ENCODE peak calls at places on chromosomes 13 and 19, in eight cellular contexts. Q is AG09309; O is stimulated activated naive CD8-positive, alpha-beta T cell treated with anti-CD3 and anti-CD28 coated beads, Interleukin-15, Interleukin-2, amounts not matched to agents 100 U/mL and 50 U/mL, for 24 hours; P is NCI-H510A treated with DMSO at 0.1 percent for 48 hours; T is B cell; U is hypothalamus; V is NCI-H2171 treated with DMSO at 0.1 percent for 48 hours; M is GOT3. D is an unnamed sample.

GRCh38 chr13:38415233-38415632 is 65.6 kb downstream of the UFM1 start:
- DNase-seq in Q (no peak), O (no peak), P (no peak), T (no peak), U (no peak), V (no peak), M (no peak), D (no peak)

GRCh38 chr19:48501961-48502719 is 9.5 kb downstream of the LMTK3 start:
- DNase-seq in Q (no peak), O (peak), P (peak), T (peak), U (no peak), V (peak), M (no peak), D (peak)

GRCh38 chr13:73656863-73657262 is 477.3 kb downstream of the KLF12 start:
- DNase-seq in Q (no peak), O (no peak), P (no peak), T (no peak), U (no peak), V (no peak), M (no peak), D (no peak)

GRCh38 chr13:24911135-24911524 is 147.2 kb downstream of the RNF17 start:
- DNase-seq in Q (no peak), O (no peak), P (no peak), T (no peak), U (no peak), V (no peak), M (no peak), D (no peak)

GRCh38 chr13:19957320-19958118 is 1.0 kb upstream of the ZMYM2 start:
- DNase-seq in Q (peak), O (peak), P (peak), T (peak), U (peak), V (peak), M (no peak), D (no peak)

GRCh38 chr13:46165485-46166220 is 16.3 kb downstream of the LCP1 start:
- DNase-seq in Q (no peak), O (peak), P (no peak), T (peak), U (no peak), V (no peak), M (no peak), D (no peak)

GRCh38 chr13:98327326-98328314 is 150.6 kb upstream of the RNF113B start:
- DNase-seq in Q (peak), O (no peak), P (no peak), T (no peak), U (no peak), V (no peak), M (no peak), D (peak)

GRCh38 chr13:101626925-101627555 is 174.6 kb downstream of the ITGBL1 start:
- DNase-seq in Q (no peak), O (peak), P (no peak), T (peak), U (no peak), V (no peak), M (no peak), D (no peak)

GRCh38 chr13:81927347-81927746 is 1586.4 kb upstream of the SPRY2 start:
- DNase-seq in Q (no peak), O (no peak), P (no peak), T (no peak), U (no peak), V (no peak), M (no peak), D (peak)

GRCh38 chr13:90154311-90154960 is 1193.1 kb upstream of the MIR17HG start:
- DNase-seq in Q (no peak), O (no peak), P (no peak), T (no peak), U (no peak), V (no peak), M (no peak), D (no peak)

GRCh38 chr13:30572859-30573275 is 44.9 kb upstream of the USPL1 start:
- DNase-seq in Q (no peak), O (no peak), P (peak), T (peak), U (no peak), V (no peak), M (no peak), D (peak)

GRCh38 chr19:3690551-3691371 is 9.5 kb downstream of the PIP5K1C start:
- DNase-seq in Q (no peak), O (peak), P (no peak), T (no peak), U (no peak), V (no peak), M (no peak), D (no peak)

GRCh38 chr19:1672038-1672768 is 19.8 kb upstream of the TCF3 start:
- DNase-seq in Q (no peak), O (peak), P (no peak), T (peak), U (peak), V (peak), M (no peak), D (no peak)

GRCh38 chr19:41302624-41303351 is 7.2 kb upstream of the CCDC97 start:
- DNase-seq in Q (no peak), O (peak), P (no peak), T (peak), U (no peak), V (no peak), M (no peak), D (no peak)

GRCh38 chr19:40438284-40438683 is 5.9 kb downstream of the SERTAD3 start:
- DNase-seq in Q (no peak), O (no peak), P (no peak), T (no peak), U (no peak), V (no peak), M (no peak), D (no peak)

GRCh38 chr19:51771369-51771768 is 10.4 kb downstream of the FPR2 start:
- DNase-seq in Q (no peak), O (no peak), P (no peak), T (no peak), U (no peak), V (no peak), M (no peak), D (no peak)

GRCh38 chr19:58395220-58395978 is at the start of gene RNF225:
- DNase-seq in Q (no peak), O (no peak), P (peak), T (peak), U (no peak), V (no peak), M (no peak), D (no peak)

GRCh38 chr13:71464673-71465072 is 402.3 kb downstream of the DACH1 start:
- DNase-seq in Q (no peak), O (no peak), P (no peak), T (no peak), U (no peak), V (no peak), M (no peak), D (no peak)

GRCh38 chr13:57787058-57787791 is 155.7 kb downstream of the PCDH17 start:
- DNase-seq in Q (no peak), O (no peak), P (peak), T (no peak), U (no peak), V (no peak), M (no peak), D (no peak)

GRCh38 chr19:39970674-39971379 is at the start of gene PSMC4:
- DNase-seq in Q (peak), O (peak), P (peak), T (peak), U (peak), V (peak), M (peak), D (peak)

GRCh38 chr19:46480409-46480808 is 9.0 kb upstream of the PNMA8A start:
- DNase-seq in Q (no peak), O (no peak), P (peak), T (no peak), U (no peak), V (peak), M (no peak), D (no peak)

GRCh38 chr13:75555836-75556235 is 6.2 kb downstream of the UCHL3 start:
- DNase-seq in Q (no peak), O (no peak), P (no peak), T (no peak), U (no peak), V (no peak), M (no peak), D (no peak)

GRCh38 chr13:112687836-112688559 is 1.8 kb upstream of the ATP11A start:
- DNase-seq in Q (no peak), O (no peak), P (no peak), T (no peak), U (no peak), V (no peak), M (no peak), D (no peak)

GRCh38 chr13:94550030-94550738 is 45.8 kb downstream of the TGDS start:
- DNase-seq in Q (peak), O (no peak), P (peak), T (no peak), U (no peak), V (no peak), M (no peak), D (peak)

GRCh38 chr19:55165952-55166529 is 372 bp downstream of the DNAAF3 start:
- DNase-seq in Q (no peak), O (peak), P (peak), T (no peak), U (peak), V (peak), M (no peak), D (peak)

GRCh38 chr19:28294395-28294794 is 918.6 kb downstream of the UQCRFS1 start:
- DNase-seq in Q (no peak), O (no peak), P (no peak), T (no peak), U (no peak), V (no peak), M (no peak), D (no peak)

GRCh38 chr19:282501-282900 is 8.7 kb downstream of the PLPP2 start:
- DNase-seq in Q (no peak), O (no peak), P (no peak), T (no peak), U (no peak), V (no peak), M (no peak), D (no peak)

GRCh38 chr13:79405501-79405830 is 589 bp downstream of the RBM26 start:
- DNase-seq in Q (no peak), O (no peak), P (no peak), T (no peak), U (peak), V (peak), M (no peak), D (no peak)

GRCh38 chr13:49374585-49375290 is 69.1 kb downstream of the CAB39L start:
- DNase-seq in Q (peak), O (no peak), P (no peak), T (no peak), U (no peak), V (no peak), M (no peak), D (no peak)

GRCh38 chr19:343941-344624 is 513 bp downstream of the MIER2 start:
- DNase-seq in Q (no peak), O (peak), P (peak), T (no peak), U (no peak), V (no peak), M (no peak), D (no peak)